ENCODE peak calls at places on chromosome 1, in nine cellular contexts. Q, S, Y, D, Z, H, G, R and K are unnamed samples. For H3K9me3, the result is how much of the 10 kb centered on the place peaks cover.

GRCh38 chr1:10635385-10635896 is 160.7 kb downstream of the PEX14 start:
- DNase-seq in Z (peak), S (no peak), H (no peak), R (no peak), Q (peak), Y (no peak), G (no peak), D (no peak), K (no peak)

GRCh38 chr1:58397187-58397820 is 149.2 kb downstream of the OMA1 start:
- DNase-seq in R (no peak), Q (peak), Z (peak), D (no peak), H (no peak), Y (no peak), S (no peak), G (no peak), K (no peak)

GRCh38 chr1:18934205-18935000 is 22.1 kb downstream of the IFFO2 start:
- DNase-seq in H (no peak), Z (no peak), S (no peak), G (no peak), Q (no peak), R (no peak), Y (no peak), D (no peak), K (no peak)

GRCh38 chr1:166164995-166165660 is 1.7 kb downstream of the FAM78B start:
- DNase-seq in D (peak), S (peak), Y (no peak), Z (peak), R (peak), G (no peak), Q (peak), H (no peak), K (peak)

GRCh38 chr1:232538224-232538942 is 91.5 kb downstream of the SIPA1L2 start:
- DNase-seq in D (peak), H (no peak), Q (peak), G (peak), S (no peak), Y (no peak), R (no peak), Z (peak), K (no peak)

GRCh38 chr1:89698624-89699023 is 65.7 kb downstream of the LRRC8C start:
- DNase-seq in S (no peak), Y (no peak), H (no peak), G (no peak), Z (no peak), Q (no peak), D (no peak), R (no peak), K (no peak)

GRCh38 chr1:14794136-14794768 is 195.8 kb downstream of the KAZN start:
- DNase-seq in Q (no peak), H (no peak), G (no peak), S (no peak), Z (no peak), D (no peak), Y (no peak), R (no peak), K (no peak)

GRCh38 chr1:190479028-190479427 is 1.4 kb upstream of the BRINP3 start:
- DNase-seq in D (no peak), Y (no peak), R (no peak), Z (peak), S (no peak), H (no peak), G (no peak), Q (peak), K (no peak)

GRCh38 chr1:232722626-232723025 is 82.6 kb upstream of the MAP10 start:
- DNase-seq in Y (no peak), D (no peak), Z (no peak), G (no peak), Q (no peak), R (no peak), S (no peak), H (no peak), K (no peak)

GRCh38 chr1:91777630-91778300 is 108.2 kb downstream of the TGFBR3 start:
- DNase-seq in Q (no peak), D (no peak), Z (no peak), S (peak), R (no peak), G (no peak), Y (no peak), H (no peak), K (no peak)

GRCh38 chr1:205298191-205298994 is 23.2 kb downstream of the NUAK2 start:
- DNase-seq in Q (peak), Z (peak), G (no peak), Y (no peak), R (no peak), S (no peak), D (peak), H (no peak), K (no peak)

GRCh38 chr1:189405419-189405818 is 1072.2 kb downstream of the BRINP3 start:
- DNase-seq in Z (peak), G (no peak), S (no peak), D (peak), Q (no peak), R (no peak), H (no peak), Y (no peak), K (no peak)

GRCh38 chr1:12600880-12601633 is 17.0 kb downstream of the DHRS3 start:
- DNase-seq in G (no peak), Z (no peak), Q (no peak), R (peak), S (peak), Y (no peak), H (no peak), D (peak), K (no peak)

GRCh38 chr1:231841616-231842344 is 215.2 kb downstream of the DISC1 start:
- DNase-seq in Y (no peak), S (no peak), Z (peak), D (no peak), Q (peak), R (no peak), G (no peak), H (no peak), K (no peak)

GRCh38 chr1:78687914-78688313 is 38.3 kb downstream of the IFI44 start:
- DNase-seq in G (no peak), H (no peak), Z (peak), Q (peak), D (no peak), S (no peak), Y (no peak), R (no peak), K (no peak)

GRCh38 chr1:220925707-220926106 is 46.5 kb downstream of the HLX start:
- DNase-seq in Y (no peak), R (no peak), G (no peak), D (no peak), S (no peak), Q (no peak), H (no peak), Z (peak), K (no peak)

GRCh38 chr1:216095400-216095799 is 327.8 kb downstream of the USH2A start:
- DNase-seq in G (peak), D (peak), Y (no peak), H (no peak), S (no peak), Q (no peak), R (no peak), Z (no peak), K (no peak)

GRCh38 chr1:209439828-209440227 is 143.7 kb upstream of the CAMK1G start:
- DNase-seq in S (no peak), R (no peak), Y (no peak), Z (no peak), Q (no peak), D (no peak), G (no peak), H (no peak), K (no peak)

GRCh38 chr1:158112994-158113758 is 67.5 kb upstream of the CD1D start:
- DNase-seq in G (no peak), R (peak), Q (peak), H (no peak), Y (no peak), Z (peak), S (no peak), D (peak), K (peak)

GRCh38 chr1:86779308-86780191 is 75.2 kb downstream of the SH3GLB1 start:
- DNase-seq in R (no peak), H (no peak), G (no peak), D (no peak), S (no peak), Q (peak), Z (peak), Y (no peak), K (no peak)

GRCh38 chr1:184118051-184118450 is 66.5 kb downstream of the TSEN15 start:
- DNase-seq in H (no peak), D (no peak), R (no peak), Z (peak), Y (no peak), Q (peak), G (no peak), S (no peak), K (no peak)

GRCh38 chr1:201714542-201715276 is 114.2 kb upstream of the IPO9 start:
- DNase-seq in H (peak), Z (peak), Y (peak), S (peak), Q (peak), R (peak), G (no peak), D (peak), K (peak)

GRCh38 chr1:11680270-11681070 is 478 bp downstream of the MAD2L2 start:
- DNase-seq in D (no peak), Q (peak), G (no peak), H (no peak), Z (no peak), S (no peak), R (peak), Y (no peak), K (no peak)

GRCh38 chr1:82318921-82319320 is 518.2 kb downstream of the ADGRL2 start:
- DNase-seq in D (no peak), Z (no peak), G (no peak), Q (no peak), H (no peak), R (no peak), S (no peak), Y (no peak), K (no peak)

GRCh38 chr1:67515324-67516080 is 85.3 kb upstream of the SERBP1 start:
- DNase-seq in Z (no peak), G (peak), S (no peak), R (no peak), Y (no peak), Q (no peak), D (peak), H (no peak), K (no peak)
- H3K9me3 ChIP-seq in Z (under half), G (under half), S (under half), R (under half), Y (under half), Q (under half), D (under half), H (under half), K (under half)

GRCh38 chr1:39128959-39129358 is 75.5 kb upstream of the MACF1 start:
- DNase-seq in S (peak), D (no peak), Q (no peak), Z (no peak), G (no peak), Y (no peak), R (peak), H (no peak), K (no peak)

GRCh38 chr1:39130297-39130696 is 74.2 kb upstream of the MACF1 start:
- DNase-seq in H (no peak), Y (no peak), G (no peak), Q (peak), R (no peak), Z (peak), S (no peak), D (no peak), K (no peak)

GRCh38 chr1:39127513-39127912 is 77.0 kb upstream of the MACF1 start:
- DNase-seq in Z (peak), H (no peak), Y (no peak), R (no peak), Q (peak), S (no peak), D (no peak), G (no peak), K (peak)

GRCh38 chr1:39129514-39129913 is 75.0 kb upstream of the MACF1 start:
- DNase-seq in Q (peak), D (peak), H (no peak), G (no peak), Y (no peak), R (no peak), S (no peak), Z (peak), K (no peak)

DNA sequence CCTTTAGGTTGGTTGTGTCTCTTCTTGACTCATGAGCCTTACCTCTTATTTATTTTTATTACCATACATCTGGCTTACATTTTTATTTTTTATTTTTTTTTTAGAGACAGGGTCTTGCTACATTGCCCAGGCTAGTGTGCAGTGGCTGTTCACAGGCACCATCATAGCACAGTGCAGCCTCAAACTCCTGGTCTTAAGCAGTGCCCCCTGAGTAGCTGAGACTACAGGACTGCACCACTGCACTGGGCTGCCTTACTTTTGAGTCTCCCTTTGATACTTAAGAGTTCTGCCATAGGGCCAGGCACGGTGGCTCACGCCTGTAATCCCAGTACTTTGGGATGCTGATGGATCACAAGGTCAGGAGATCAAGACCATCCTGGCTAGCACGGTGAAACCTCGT is 76.4 kb upstream of the MACF1 start:
- DNase-seq in Y (no peak), R (no peak), S (no peak), D (no peak), H (no peak), Q (no peak), Z (no peak), G (no peak), K (no peak)
- H3K9me3 ChIP-seq in Y (under half), R (under half), S (under half), D (under half), H (under half), Q (under half), Z (under half), G (under half), K (under half)

GRCh38 chr1:4267381-4268261 is 367.5 kb upstream of the C1orf174 start:
- DNase-seq in H (no peak), Y (no peak), Z (no peak), S (no peak), Q (no peak), G (no peak), D (no peak), R (no peak), K (no peak)
- H3K9me3 ChIP-seq in H (under half), Y (under half), Z (under half), S (under half), Q (under half), G (under half), D (under half), R (under half), K (under half)

DNA sequence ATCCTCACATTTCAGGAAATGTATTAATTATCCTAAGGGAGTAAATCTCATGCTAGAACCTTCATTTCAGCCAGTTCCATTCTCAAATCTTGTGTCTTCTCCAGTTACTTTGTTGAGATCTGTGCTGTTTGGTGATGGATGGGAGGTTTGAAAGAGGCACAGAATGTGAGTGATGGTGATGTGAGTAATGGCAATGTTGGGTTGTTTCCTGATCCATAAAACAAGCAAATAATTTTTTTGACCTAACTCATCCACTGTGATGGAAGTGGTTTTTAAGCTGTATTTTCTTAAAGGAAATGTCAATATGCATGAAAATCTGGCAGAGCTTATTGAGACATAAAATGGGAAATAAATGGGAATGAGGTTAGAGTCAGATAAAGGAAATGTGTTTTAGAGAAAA is 214.7 kb downstream of the CHRM3 start:
- DNase-seq in S (no peak), H (no peak), Z (no peak), R (no peak), Y (no peak), G (no peak), Q (no peak), D (no peak), K (no peak)
- H3K9me3 ChIP-seq in S (under half), H (under half), Z (under half), R (under half), Y (under half), G (under half), Q (under half), D (under half), K (under half)

DNA sequence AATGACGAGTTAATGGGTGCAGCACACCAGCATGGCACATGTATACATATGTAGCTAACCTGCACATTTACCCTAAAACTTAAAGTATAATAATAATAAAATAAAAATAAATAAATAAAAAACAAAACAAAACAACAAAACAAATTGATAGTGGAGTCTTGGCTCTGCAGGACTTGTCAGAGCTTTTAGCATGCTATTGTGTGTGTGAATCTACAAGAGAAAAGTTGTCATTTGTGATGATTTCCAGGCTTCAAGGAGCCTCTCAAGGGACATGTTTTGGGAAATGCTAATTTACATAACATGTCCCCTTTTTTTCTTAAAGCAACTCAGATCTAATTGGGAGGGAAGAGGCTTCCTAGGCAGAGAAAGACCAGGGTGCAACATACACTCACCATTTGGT is 9.1 kb downstream of the IL22RA1 start:
- DNase-seq in G (no peak), D (no peak), S (no peak), R (no peak), Y (no peak), H (no peak), Z (no peak), Q (no peak), K (no peak)
- H3K9me3 ChIP-seq in G (under half), D (under half), S (under half), R (under half), Y (under half), H (under half), Z (under half), Q (under half), K (under half)

DNA sequence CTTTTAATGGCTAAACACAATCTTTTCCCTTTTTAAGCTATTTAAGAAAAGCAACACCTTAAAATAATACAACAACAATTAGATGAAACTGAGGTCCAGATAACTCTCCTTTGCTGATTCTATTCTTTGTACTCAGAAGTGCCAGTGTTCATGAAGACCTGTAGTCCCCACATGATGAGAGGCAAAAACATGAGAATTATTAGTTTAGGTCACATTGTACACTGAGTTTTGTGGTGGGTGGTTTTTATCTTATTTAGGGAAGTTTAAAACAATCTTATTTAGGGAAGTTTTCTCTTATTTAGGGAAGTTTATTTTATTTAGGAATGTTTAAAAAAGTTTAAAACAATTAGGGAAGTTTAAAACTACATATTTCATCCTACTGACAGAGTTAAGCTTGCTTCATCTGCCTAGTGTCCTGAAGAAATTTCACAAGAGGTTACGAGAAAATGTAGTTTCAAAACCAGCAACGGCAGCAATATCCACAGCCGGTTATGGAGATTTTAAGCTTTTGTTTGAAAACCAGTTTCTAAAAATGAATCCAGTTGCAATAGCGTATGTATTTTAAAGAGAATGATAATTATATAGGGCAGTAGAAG is 7.8 kb upstream of the OR14I1 start:
- DNase-seq in S (no peak), Z (no peak), Q (no peak), D (no peak), G (no peak), R (no peak), H (no peak), Y (no peak), K (no peak)
- H3K9me3 ChIP-seq in S (under half), Z (under half), Q (under half), D (half or more), G (under half), R (under half), H (under half), Y (under half), K (under half)

GRCh38 chr1:167996266-167996665 is 59.4 kb upstream of the MPC2 start:
- DNase-seq in Y (no peak), Q (no peak), Z (no peak), D (no peak), S (no peak), R (no peak), H (no peak), G (no peak), K (no peak)

GRCh38 chr1:167994560-167994959 is 57.7 kb upstream of the MPC2 start:
- DNase-seq in H (no peak), G (no peak), Y (no peak), Z (no peak), R (no peak), S (no peak), Q (no peak), D (no peak), K (no peak)

GRCh38 chr1:167999930-168000329 is 63.1 kb upstream of the MPC2 start:
- DNase-seq in Q (no peak), Y (no peak), R (no peak), G (no peak), H (no peak), Z (no peak), D (no peak), S (no peak), K (no peak)

GRCh38 chr1:167995038-167995437 is 58.2 kb upstream of the MPC2 start:
- DNase-seq in Q (peak), S (no peak), H (no peak), R (no peak), Z (no peak), G (no peak), Y (no peak), D (no peak), K (no peak)

DNA sequence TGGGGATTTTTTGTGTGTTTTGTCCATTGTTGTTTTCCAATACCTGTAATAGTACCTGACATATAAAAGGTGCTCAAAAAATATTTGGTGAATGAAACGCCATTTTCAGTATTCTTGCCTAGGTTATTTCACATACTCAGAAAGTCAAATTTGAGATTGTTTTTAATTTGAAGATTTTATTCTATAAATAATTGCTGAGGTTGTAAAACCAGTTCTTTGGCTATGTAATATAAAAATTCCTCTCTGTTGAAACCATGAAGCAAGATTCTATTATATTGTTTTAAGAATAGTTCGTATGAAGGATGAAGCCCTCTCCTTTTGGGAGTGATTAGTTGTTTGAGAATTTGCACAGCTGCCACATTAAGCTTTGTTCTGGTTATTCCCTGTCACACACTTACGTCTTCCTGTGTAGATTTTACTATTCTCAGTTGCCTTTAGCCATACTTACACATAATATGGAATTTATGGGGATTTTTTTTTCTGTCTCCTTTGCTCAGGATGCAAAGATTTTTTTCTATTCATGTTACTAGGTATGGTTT is 60.2 kb upstream of the MPC2 start:
- DNase-seq in Q (no peak), Z (no peak), G (no peak), D (no peak), R (no peak), S (no peak), H (no peak), Y (no peak), K (no peak)
- H3K9me3 ChIP-seq in Q (under half), Z (under half), G (under half), D (under half), R (under half), S (under half), H (under half), Y (under half), K (under half)

GRCh38 chr1:30307182-30307581 is 416.2 kb downstream of the MATN1 start:
- DNase-seq in R (no peak), Q (no peak), S (no peak), G (no peak), Y (no peak), H (no peak), D (no peak), Z (no peak), K (no peak)
- H3K9me3 ChIP-seq in R (under half), Q (under half), S (under half), G (under half), Y (under half), H (under half), D (under half), Z (under half), K (under half)